ENCODE peak calls at places on chromosomes 6 and 20, in eight cellular contexts. F is HCT116, A is transverse colon, Z is tibial nerve, B is HL-60, C is hepatocyte, U is heart left ventricle, R is H9. P is an unnamed sample.

GRCh38 chr6:113671440-113671839 is 185.7 kb upstream of the MARCKS start:
- DNase-seq in F (no peak), A (no peak), Z (no peak), B (peak; percentile 45), C (no peak), U (no peak), R (no peak), P (no peak)

GRCh38 chr6:43491750-43492661 is 14.6 kb downstream of the TJAP1 start:
- DNase-seq in F (no peak), A (peak; percentile 71), Z (peak; percentile 80), B (no peak), C (no peak), U (peak; percentile 88), R (no peak), P (no peak)

GRCh38 chr6:95804847-95805541 is 210.8 kb upstream of the FUT9 start:
- DNase-seq in F (no peak), A (no peak), Z (no peak), B (no peak), C (no peak), U (no peak), R (no peak), P (no peak)

GRCh38 chr6:145332001-145332400 is 403.3 kb downstream of the EPM2A start:
- DNase-seq in F (no peak), A (no peak), Z (no peak), B (no peak), C (peak; percentile 7), U (no peak), R (no peak), P (no peak)

GRCh38 chr20:44750081-44750805 is 4.6 kb downstream of the KCNK15 start:
- DNase-seq in F (no peak), A (no peak), Z (no peak), B (no peak), C (no peak), U (no peak), R (peak; percentile 61), P (no peak)

GRCh38 chr6:51299649-51300380 is 481.1 kb downstream of the TFAP2B start:
- DNase-seq in F (no peak), A (no peak), Z (no peak), B (no peak), C (no peak), U (no peak), R (no peak), P (no peak)

GRCh38 chr20:43140719-43141118 is 49.0 kb downstream of the PTPRT start:
- DNase-seq in F (no peak), A (no peak), Z (no peak), B (no peak), C (no peak), U (no peak), R (no peak), P (no peak)

GRCh38 chr20:36878913-36879312 is 3.0 kb downstream of the TLDC2 start:
- DNase-seq in F (no peak), A (no peak), Z (no peak), B (no peak), C (no peak), U (peak; percentile 35), R (no peak), P (peak; percentile 55)

GRCh38 chr6:36340671-36341454 is 4.2 kb upstream of the BNIP5 start:
- DNase-seq in F (peak; percentile 48), A (peak; percentile 86), Z (peak; percentile 77), B (peak; percentile 73), C (peak; percentile 81), U (peak; percentile 92), R (peak; percentile 77), P (peak; percentile 94)

GRCh38 chr6:82971877-82972460 is 93.7 kb downstream of the UBE3D start:
- DNase-seq in F (no peak), A (no peak), Z (no peak), B (no peak), C (no peak), U (no peak), R (no peak), P (no peak)

GRCh38 chr6:155315516-155315871 is 1.2 kb upstream of the TFB1M start:
- DNase-seq in F (no peak), A (no peak), Z (no peak), B (no peak), C (no peak), U (no peak), R (no peak), P (no peak)

GRCh38 chr6:39322306-39322850 is at the start of gene KCNK16:
- DNase-seq in F (no peak), A (no peak), Z (no peak), B (no peak), C (no peak), U (peak; percentile 57), R (no peak), P (no peak)

GRCh38 chr20:19874328-19874727 is 116.3 kb downstream of the RIN2 start:
- DNase-seq in F (no peak), A (no peak), Z (no peak), B (no peak), C (no peak), U (no peak), R (no peak), P (no peak)

GRCh38 chr6:81890846-81891245 is 138.4 kb upstream of the TENT5A start:
- DNase-seq in F (no peak), A (no peak), Z (no peak), B (no peak), C (no peak), U (no peak), R (no peak), P (no peak)

GRCh38 chr6:140045116-140045515 is 670.7 kb upstream of the CITED2 start:
- DNase-seq in F (no peak), A (no peak), Z (no peak), B (no peak), C (no peak), U (no peak), R (no peak), P (no peak)

GRCh38 chr20:6051505-6051904 is 2.4 kb downstream of the LRRN4 start:
- DNase-seq in F (no peak), A (no peak), Z (no peak), B (peak; percentile 29), C (peak; percentile 46), U (no peak), R (no peak), P (no peak)

GRCh38 chr6:97396880-97397279 is 113.9 kb upstream of the MMS22L start:
- DNase-seq in F (no peak), A (no peak), Z (no peak), B (no peak), C (no peak), U (no peak), R (no peak), P (no peak)

GRCh38 chr6:6900566-6901204 is 207.1 kb upstream of the RREB1 start:
- DNase-seq in F (no peak), A (no peak), Z (no peak), B (peak; percentile 67), C (no peak), U (no peak), R (no peak), P (no peak)

GRCh38 chr6:98942263-98942803 is 5.4 kb downstream of the FBXL4 start:
- DNase-seq in F (no peak), A (no peak), Z (no peak), B (no peak), C (no peak), U (no peak), R (peak; percentile 33), P (no peak)
- TF ChIP-seq CTCF in F (peak; percentile 19), A (no peak), Z (no peak), B (no peak), C (no peak), U (no peak), R (peak; percentile 48), P (no peak)

DNA sequence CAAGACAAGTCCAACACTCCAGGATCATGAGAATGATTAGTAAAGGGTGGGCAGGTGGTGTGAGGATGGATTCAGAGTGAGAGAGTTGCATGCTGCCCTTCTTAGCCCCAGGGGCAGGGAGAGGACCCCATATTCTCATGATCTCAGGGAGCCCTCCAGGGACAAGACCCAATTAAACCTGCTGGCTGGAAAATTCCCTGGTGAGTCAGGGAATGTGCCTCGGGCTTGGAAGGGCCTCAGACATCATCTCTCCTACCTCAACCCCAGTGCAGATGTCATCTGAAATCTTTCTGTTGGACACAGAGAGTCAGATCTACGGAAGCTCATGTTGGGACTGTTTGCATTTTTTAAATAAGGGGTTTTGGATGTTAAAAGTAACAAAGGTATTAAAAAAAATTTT is 9.2 kb upstream of the SIRPD start:
- DNase-seq in F (no peak), A (no peak), Z (no peak), B (no peak), C (peak; percentile 0), U (no peak), R (no peak), P (no peak)
- H3K27ac ChIP-seq in F (no peak overlapping the region), A (no peak overlapping the region), Z (no peak overlapping the region), B (no peak overlapping the region), C (no peak overlapping the region), U (no peak overlapping the region), R (no peak overlapping the region), P (no peak overlapping the region)

DNA sequence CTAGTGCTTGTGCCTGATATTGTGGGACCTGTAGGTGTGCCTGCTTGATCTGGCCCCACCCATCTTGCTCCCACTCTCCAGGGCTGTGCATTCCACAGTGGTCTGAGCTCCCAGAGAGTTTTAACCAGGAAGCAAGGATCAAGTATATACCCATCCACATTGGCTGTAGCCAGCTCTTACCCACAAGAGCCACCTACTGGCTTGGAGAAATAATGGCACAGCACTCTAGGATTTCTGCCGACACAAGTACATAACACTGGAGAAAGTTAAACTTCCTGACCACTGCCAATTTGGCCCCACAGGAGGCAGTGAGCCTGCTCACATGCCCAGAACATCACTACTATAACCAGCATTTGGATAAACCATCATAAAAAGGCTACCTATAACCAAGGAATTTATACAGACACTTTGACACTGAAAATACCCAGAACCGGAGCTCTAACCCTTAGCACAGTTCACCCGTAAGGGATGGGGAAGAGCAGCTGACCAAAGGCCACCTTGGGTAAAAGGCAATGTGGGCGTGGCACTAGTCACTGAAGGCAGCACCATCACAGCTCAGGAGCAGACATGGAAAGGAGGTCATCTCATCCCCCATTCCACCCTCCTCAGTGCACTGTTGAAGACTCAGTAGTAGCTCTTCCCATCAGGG is 440.4 kb downstream of the BTBD3 start:
- DNase-seq in F (no peak), A (no peak), Z (no peak), B (no peak), C (peak; percentile 18), U (no peak), R (peak; percentile 60), P (no peak)
- TF ChIP-seq CTCF in F (no peak), A (no peak), Z (no peak), B (no peak), C (peak; percentile 27), U (peak; percentile 30), R (peak; percentile 70), P (no peak)

GRCh38 chr6:11208267-11208666 is 24.2 kb downstream of the NEDD9 start:
- DNase-seq in F (no peak), A (no peak), Z (no peak), B (no peak), C (no peak), U (no peak), R (no peak), P (no peak)

GRCh38 chr6:11205721-11206120 is 26.7 kb downstream of the NEDD9 start:
- DNase-seq in F (no peak), A (no peak), Z (no peak), B (no peak), C (no peak), U (no peak), R (no peak), P (no peak)

GRCh38 chr6:11204987-11205386 is 27.5 kb downstream of the NEDD9 start:
- DNase-seq in F (no peak), A (no peak), Z (no peak), B (no peak), C (no peak), U (no peak), R (no peak), P (no peak)

GRCh38 chr6:11207199-11207968 is 25.1 kb downstream of the NEDD9 start:
- DNase-seq in F (peak; percentile 39), A (peak; percentile 71), Z (no peak), B (peak; percentile 85), C (peak; percentile 86), U (no peak), R (no peak), P (no peak)

GRCh38 chr6:11206576-11206975 is 25.9 kb downstream of the NEDD9 start:
- DNase-seq in F (no peak), A (no peak), Z (no peak), B (no peak), C (no peak), U (no peak), R (no peak), P (no peak)
- H3K27ac ChIP-seq in F (no peak overlapping the region), A (peak overlapping the region; percentile 55), Z (peak overlapping the region; percentile 87), B (peak overlapping the region; percentile 64), C (peak overlapping the region; percentile 91), U (no peak overlapping the region), R (no peak overlapping the region), P (peak overlapping the region; percentile 81)

P was measured in spleen.